ENCODE peak calls at places on chromosome 21, in five cellular contexts. B is transverse colon, P is A549, V is uterus, N is tibial nerve. J is an unnamed sample.

GRCh38 chr21:46641656-46642055 is 6.2 kb downstream of the PRMT2 start:
- DNase-seq in B (no peak), P (no peak), V (no peak), N (no peak), J (no peak)

GRCh38 chr21:46667191-46667734 is 31.8 kb downstream of the PRMT2 start:
- DNase-seq in B (no peak), P (peak), V (no peak), N (no peak), J (no peak)

GRCh38 chr21:45974073-45975016 is 7.2 kb upstream of the COL6A1 start:
- DNase-seq in B (peak), P (no peak), V (peak), N (no peak), J (no peak)

GRCh38 chr21:34817821-34818662 is 149.2 kb downstream of the CLIC6 start:
- DNase-seq in B (no peak), P (no peak), V (no peak), N (no peak), J (no peak)

GRCh38 chr21:31731112-31731801 is 661 bp downstream of the SCAF4 start:
- DNase-seq in B (peak), P (no peak), V (peak), N (no peak), J (no peak)

GRCh38 chr21:44927587-44928461 is 7.1 kb upstream of the ITGB2 start:
- DNase-seq in B (peak), P (peak), V (no peak), N (no peak), J (no peak)

GRCh38 chr21:45308211-45309068 is 20.7 kb upstream of the POFUT2 start:
- DNase-seq in B (no peak), P (no peak), V (peak), N (no peak), J (no peak)

GRCh38 chr21:39022901-39023693 is 160.2 kb downstream of the PSMG1 start:
- DNase-seq in B (no peak), P (no peak), V (peak), N (peak), J (no peak)

GRCh38 chr21:34024382-34024693 is 49.0 kb upstream of the MRPS6 start:
- DNase-seq in B (no peak), P (no peak), V (no peak), N (no peak), J (no peak)

GRCh38 chr21:39388038-39388810 is 39.3 kb upstream of the HMGN1 start:
- DNase-seq in B (peak), P (peak), V (peak), N (peak), J (no peak)

GRCh38 chr21:34017127-34017961 is 56.0 kb upstream of the MRPS6 start:
- DNase-seq in B (no peak), P (no peak), V (no peak), N (no peak), J (no peak)

GRCh38 chr21:45302082-45303061 is 14.7 kb upstream of the POFUT2 start:
- DNase-seq in B (peak), P (no peak), V (peak), N (peak), J (no peak)

GRCh38 chr21:31157756-31158155 is 119.5 kb upstream of the KRTAP19-8 start:
- DNase-seq in B (no peak), P (no peak), V (no peak), N (no peak), J (no peak)

GRCh38 chr21:15058718-15059316 is 6.0 kb downstream of the NRIP1 start:
- DNase-seq in B (no peak), P (peak), V (no peak), N (no peak), J (no peak)

GRCh38 chr21:15054606-15055239 is 10.1 kb downstream of the NRIP1 start:
- DNase-seq in B (no peak), P (no peak), V (no peak), N (no peak), J (no peak)

GRCh38 chr21:15059397-15059796 is 5.4 kb downstream of the NRIP1 start:
- DNase-seq in B (no peak), P (no peak), V (no peak), N (no peak), J (no peak)

GRCh38 chr21:15054089-15054488 is 10.7 kb downstream of the NRIP1 start:
- DNase-seq in B (peak), P (no peak), V (no peak), N (no peak), J (no peak)

GRCh38 chr21:15057290-15057689 is 7.5 kb downstream of the NRIP1 start:
- DNase-seq in B (peak), P (no peak), V (no peak), N (no peak), J (no peak)
- H3K4me3 ChIP-seq in B (no peak), P (peak), V (no peak), N (no peak), J (no peak)

GRCh38 chr21:42535602-42536171 is 22.0 kb downstream of the SLC37A1 start:
- DNase-seq in B (peak), P (no peak), V (no peak), N (no peak), J (no peak)

GRCh38 chr21:42534901-42535378 is 21.3 kb downstream of the SLC37A1 start:
- DNase-seq in B (peak), P (no peak), V (no peak), N (no peak), J (no peak)

GRCh38 chr21:42533963-42534355 is 20.3 kb downstream of the SLC37A1 start:
- DNase-seq in B (peak), P (no peak), V (no peak), N (no peak), J (no peak)

GRCh38 chr21:42533306-42533962 is 19.8 kb downstream of the SLC37A1 start:
- DNase-seq in B (peak), P (no peak), V (no peak), N (no peak), J (no peak)

GRCh38 chr21:42534361-42534900 is 20.8 kb downstream of the SLC37A1 start:
- DNase-seq in B (peak), P (no peak), V (no peak), N (no peak), J (no peak)
- TF ChIP-seq POLR2A in B (peak), P (no peak), V (no peak), N (no peak), J (peak)

GRCh38 chr21:36708512-36709029 is 9.7 kb downstream of the SIM2 start:
- DNase-seq in B (no peak), P (no peak), V (no peak), N (no peak), J (no peak)
- H3K4me3 ChIP-seq in B (no peak), P (no peak), V (no peak), N (peak), J (peak)

GRCh38 chr21:42088148-42088547 is 17.0 kb downstream of the UMODL1 start:
- DNase-seq in B (no peak), P (no peak), V (no peak), N (no peak), J (no peak)

GRCh38 chr21:42088658-42089057 is 17.5 kb downstream of the UMODL1 start:
- DNase-seq in B (no peak), P (no peak), V (no peak), N (no peak), J (no peak)

GRCh38 chr21:42089093-42089631 is 18.0 kb downstream of the UMODL1 start:
- DNase-seq in B (no peak), P (no peak), V (no peak), N (no peak), J (no peak)

GRCh38 chr21:42091899-42092508 is 20.9 kb downstream of the UMODL1 start:
- DNase-seq in B (no peak), P (no peak), V (no peak), N (no peak), J (no peak)

DNA sequence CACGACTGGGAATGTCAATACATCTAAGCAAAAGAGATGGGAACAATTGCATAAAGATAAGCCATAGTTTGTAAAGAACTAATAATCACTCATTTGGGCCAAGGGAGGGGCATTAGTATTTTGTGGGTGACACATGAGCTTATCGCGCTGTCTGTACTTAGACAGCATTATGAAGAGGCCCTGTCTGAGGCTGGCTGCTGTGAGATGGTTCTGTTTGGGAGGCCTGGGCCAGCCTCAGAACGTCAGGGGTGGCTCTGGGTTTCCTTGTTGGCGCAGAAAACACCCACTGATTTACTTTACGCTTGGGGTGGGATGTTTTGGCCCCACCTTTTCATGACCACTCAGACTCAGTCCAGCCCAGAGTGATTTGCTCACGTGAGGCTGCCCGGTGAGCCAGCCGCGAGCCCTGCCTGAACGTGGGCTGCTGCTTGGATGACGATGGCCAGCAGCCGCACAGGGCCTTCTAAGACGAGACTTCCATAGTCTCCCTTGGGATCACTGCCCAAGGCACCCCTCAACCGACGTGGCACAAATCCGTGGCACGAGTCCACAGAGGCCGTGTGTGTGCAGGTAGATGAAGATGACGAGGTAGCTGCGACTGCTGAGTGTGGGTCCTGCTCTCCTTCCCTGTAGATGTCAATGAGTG is 18.7 kb downstream of the UMODL1 start:
- DNase-seq in B (no peak), P (no peak), V (no peak), N (no peak), J (no peak)
- TF ChIP-seq POLR2A in B (no peak), P (no peak), V (no peak), N (no peak), J (no peak)

GRCh38 chr21:36709868-36710728 is 11.2 kb downstream of the SIM2 start:
- DNase-seq in B (peak), P (no peak), V (no peak), N (no peak), J (no peak)

GRCh38 chr21:36709030-36709867 is 10.3 kb downstream of the SIM2 start:
- DNase-seq in B (no peak), P (no peak), V (no peak), N (no peak), J (no peak)

GRCh38 chr21:36707763-36708511 is 9.0 kb downstream of the SIM2 start:
- DNase-seq in B (no peak), P (no peak), V (no peak), N (no peak), J (no peak)

GRCh38 chr21:36713746-36714145 is 14.8 kb downstream of the SIM2 start:
- DNase-seq in B (no peak), P (no peak), V (no peak), N (no peak), J (no peak)

GRCh38 chr21:36710729-36711048 is 11.8 kb downstream of the SIM2 start:
- DNase-seq in B (peak), P (no peak), V (no peak), N (no peak), J (no peak)
- H3K4me3 ChIP-seq in B (no peak), P (no peak), V (no peak), N (no peak), J (peak)

DNA sequence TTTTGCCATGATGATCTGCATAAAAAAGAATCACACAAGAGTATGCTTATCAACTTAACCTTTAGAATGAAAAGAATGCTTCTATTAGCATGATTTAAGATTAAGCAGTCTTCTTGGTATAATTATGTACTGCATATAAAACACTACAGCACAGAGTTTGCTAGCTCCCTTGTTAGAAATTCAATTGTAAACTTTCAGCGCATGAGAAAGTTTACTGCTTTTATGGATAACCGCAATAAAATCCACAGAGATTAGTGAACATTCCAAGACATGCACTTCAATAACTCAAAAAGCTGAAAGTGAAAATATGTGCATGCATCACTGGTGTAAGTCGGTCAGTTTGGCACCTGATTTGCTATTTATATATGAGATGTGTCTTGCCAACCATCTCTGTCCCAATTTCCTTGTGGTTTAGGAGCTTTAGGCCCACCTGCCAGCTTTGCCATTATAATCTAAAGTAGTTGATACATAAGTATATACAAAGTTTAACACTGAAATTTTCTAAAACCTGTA is 16.9 kb downstream of the CCT8 start:
- DNase-seq in B (no peak), P (no peak), V (no peak), N (no peak), J (no peak)
- TF ChIP-seq POLR2A in B (no peak), P (no peak), V (no peak), N (no peak), J (no peak)

DNA sequence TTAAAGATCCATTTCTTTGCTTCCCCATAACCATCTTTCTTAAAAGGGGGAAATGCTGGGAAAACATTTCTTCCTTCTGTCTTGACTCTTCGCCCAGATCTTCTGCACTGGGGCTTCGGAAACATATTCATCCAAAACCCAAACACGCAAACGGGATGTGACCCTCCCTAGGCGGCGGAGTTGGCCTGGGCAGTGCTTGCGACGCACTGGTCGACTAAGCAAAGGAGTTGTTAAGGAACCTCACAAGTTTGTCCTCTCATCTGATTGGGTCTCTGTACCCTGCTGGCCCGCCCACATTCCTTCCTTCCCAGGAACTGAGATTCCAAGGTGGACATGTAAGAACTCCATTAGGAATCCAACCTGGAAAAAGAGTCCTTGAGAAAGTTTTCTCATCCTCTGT is 2.5 kb downstream of the ADAMTS5 start:
- DNase-seq in B (peak), P (no peak), V (peak), N (peak), J (no peak)
- H3K4me3 ChIP-seq in B (no peak), P (no peak), V (peak), N (no peak), J (peak)

DNA sequence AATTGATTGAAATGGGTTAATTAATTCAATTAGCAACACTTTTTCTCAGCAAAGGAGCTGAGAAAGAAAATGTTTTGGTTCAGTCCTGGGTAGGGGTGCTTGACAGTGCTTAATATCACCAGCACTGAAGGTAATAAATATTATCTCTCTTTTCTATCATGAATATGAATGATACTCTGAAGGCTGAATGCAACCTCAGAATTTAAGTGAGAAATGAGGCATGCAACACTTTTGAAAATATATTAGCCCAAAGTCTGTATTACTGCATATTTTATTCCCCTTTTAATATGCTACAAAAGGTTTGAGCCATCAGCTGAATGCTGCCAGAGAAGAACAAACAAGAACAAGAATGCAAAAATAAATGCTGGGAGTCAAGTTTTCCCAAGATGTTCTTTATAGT is 52.0 kb upstream of the SAMSN1 start:
- DNase-seq in B (no peak), P (no peak), V (no peak), N (no peak), J (no peak)
- TF ChIP-seq POLR2A in B (no peak), P (no peak), V (no peak), N (no peak), J (no peak)

GRCh38 chr21:37414292-37415253 is 48.0 kb downstream of the DYRK1A start:
- DNase-seq in B (no peak), P (no peak), V (no peak), N (no peak), J (no peak)

GRCh38 chr21:37413553-37414291 is 47.1 kb downstream of the DYRK1A start:
- DNase-seq in B (no peak), P (no peak), V (no peak), N (no peak), J (no peak)

GRCh38 chr21:37416914-37417313 is 50.3 kb downstream of the DYRK1A start:
- DNase-seq in B (no peak), P (no peak), V (no peak), N (no peak), J (no peak)

GRCh38 chr21:37412603-37413360 is 46.2 kb downstream of the DYRK1A start:
- DNase-seq in B (no peak), P (no peak), V (no peak), N (no peak), J (no peak)

DNA sequence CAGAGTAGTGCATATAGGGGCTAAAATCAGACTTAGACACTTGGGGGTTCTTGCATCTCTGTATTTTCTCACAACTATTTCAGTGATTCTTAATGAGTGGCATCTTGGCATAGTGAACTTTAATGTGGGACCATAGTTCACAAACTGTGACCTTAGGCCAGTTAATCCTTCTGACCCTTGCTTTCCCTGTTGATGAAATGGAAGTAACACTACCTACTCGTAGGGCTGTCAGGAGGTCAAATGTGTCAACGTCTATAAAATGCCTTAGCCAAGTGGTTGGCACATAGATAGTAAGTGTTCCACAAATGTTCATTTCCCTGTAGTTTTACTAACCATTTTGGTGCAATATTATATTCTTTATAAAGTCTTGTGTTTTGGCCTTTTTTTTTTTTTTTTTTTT is 49.4 kb downstream of the DYRK1A start:
- DNase-seq in B (no peak), P (no peak), V (no peak), N (no peak), J (no peak)
- H3K4me3 ChIP-seq in B (no peak), P (no peak), V (no peak), N (no peak), J (no peak)

J was measured in esophagus squamous epithelium.